ENCODE peak calls at places on chromosomes 11 and 22, in four cellular contexts. Q, G, I and P are unnamed samples.
A peak's percentile ranks its signal among the peaks of the same experiment; 100 is the strongest.

GRCh38 chr22:41512421-41513194 is 31.7 kb downstream of the POLR3H start:
- DNase-seq in I (no peak), Q (peak; percentile 50), G (no peak), P (no peak)

GRCh38 chr11:126862664-126863247 is 137.8 kb downstream of the KIRREL3 start:
- DNase-seq in Q (peak; percentile 15), I (peak; percentile 65), G (no peak), P (no peak)

GRCh38 chr11:11763796-11764427 is 77.9 kb upstream of the USP47 start:
- DNase-seq in Q (no peak), G (no peak), I (no peak), P (no peak)

GRCh38 chr11:110431212-110432073 is 1.7 kb downstream of the FDX1 start:
- DNase-seq in Q (no peak), G (no peak), I (no peak), P (peak; percentile 8)

GRCh38 chr11:114109206-114110090 is 49.9 kb downstream of the ZBTB16 start:
- DNase-seq in Q (no peak), G (no peak), I (no peak), P (no peak)

GRCh38 chr22:40396882-40397281 is 26.5 kb downstream of the SGSM3 start:
- DNase-seq in I (peak; percentile 66), Q (no peak), G (no peak), P (peak; percentile 87)

GRCh38 chr11:57345555-57346151 is 7.5 kb downstream of the P2RX3 start:
- DNase-seq in G (peak; percentile 56), Q (peak; percentile 57), I (peak; percentile 80), P (no peak)

GRCh38 chr11:67098799-67099198 is 20.3 kb upstream of the KDM2A start:
- DNase-seq in G (no peak), I (no peak), Q (no peak), P (no peak)

GRCh38 chr11:66723693-66724092 is 5.3 kb downstream of the SPTBN2 start:
- DNase-seq in G (no peak), I (no peak), Q (no peak), P (no peak)

GRCh38 chr11:95140397-95141030 is 50.9 kb downstream of the ENDOD1 start:
- DNase-seq in I (no peak), Q (no peak), G (no peak), P (no peak)

GRCh38 chr22:37623075-37624016 is 14.7 kb downstream of the GGA1 start:
- DNase-seq in Q (peak; percentile 60), I (peak; percentile 28), G (peak; percentile 69), P (no peak)

GRCh38 chr11:64186205-64187165 is 514 bp downstream of the STIP1 start:
- DNase-seq in I (no peak), G (no peak), Q (no peak), P (no peak)